ENCODE peak calls at places on chromosomes 2 and 18, in six cellular contexts. W is GM19239; O is fibroblast of the aortic adventitia; J is GM23248; B is stimulated activated CD4-positive, alpha-beta T cell treated with anti-CD3 and anti-CD28 coated beads, Interleukin-2, amount 100 ng/mL, for 48 hours; R is AG20443. D is an unnamed sample.

GRCh38 chr2:71897145-71897495 is 250.5 kb downstream of the CYP26B1 start:
- DNase-seq in O (no peak), W (no peak), J (no peak), R (peak), B (no peak), D (no peak)

GRCh38 chr2:216838146-216838545 is 21.7 kb downstream of the TNP1 start:
- DNase-seq in J (no peak), O (peak), B (no peak), R (no peak), W (no peak), D (no peak)

GRCh38 chr18:47915930-47916329 is 14.5 kb downstream of the SMAD2 start:
- DNase-seq in O (no peak), B (no peak), J (no peak), R (no peak), W (no peak), D (peak)

GRCh38 chr2:217986256-217986961 is 16.4 kb downstream of the TNS1 start:
- DNase-seq in W (no peak), O (no peak), J (no peak), R (no peak), B (no peak), D (no peak)

GRCh38 chr18:31931886-31932240 is 11.1 kb downstream of the TRAPPC8 start:
- DNase-seq in W (no peak), O (no peak), R (no peak), J (no peak), B (no peak), D (no peak)

GRCh38 chr2:69771461-69771860 is 29.5 kb downstream of the ANXA4 start:
- DNase-seq in O (peak), J (peak), B (no peak), W (no peak), R (no peak), D (no peak)

GRCh38 chr2:23669413-23670244 is 257.3 kb downstream of the ATAD2B start:
- DNase-seq in O (peak), R (no peak), B (no peak), J (no peak), W (no peak), D (peak)

GRCh38 chr2:239313776-239314175 is 87.0 kb downstream of the HDAC4 start:
- DNase-seq in O (no peak), J (no peak), W (no peak), B (no peak), R (no peak), D (no peak)

GRCh38 chr2:176137249-176137573 is 7.7 kb downstream of the HOXD8 start:
- DNase-seq in O (no peak), W (no peak), B (no peak), R (no peak), J (no peak), D (no peak)

GRCh38 chr2:97706112-97706511 is 7.3 kb upstream of the ZAP70 start:
- DNase-seq in O (no peak), W (no peak), J (no peak), R (no peak), B (no peak), D (no peak)

GRCh38 chr2:40251146-40251545 is 200.7 kb downstream of the SLC8A1 start:
- DNase-seq in O (no peak), R (no peak), B (no peak), W (no peak), J (no peak), D (no peak)

GRCh38 chr2:57878573-57878910 is 168.1 kb upstream of the VRK2 start:
- DNase-seq in B (no peak), W (no peak), J (no peak), O (no peak), R (no peak), D (no peak)